ENCODE peak calls at places on chromosomes 4 and X, in six cellular contexts. One of them, this sample, is unnamed.

GRCh38 chr4:158913766-158914165 is 144.9 kb downstream of the FNIP2 start:
- DNase-seq in coronary artery: no peak
- DNase-seq in GM23248: peak; percentile 48
- DNase-seq in progenitor cell of endocrine pancreas: no peak
- DNase-seq in non-pigmented ciliary epithelial cell: no peak
- DNase-seq in occipital lobe: no peak
- DNase-seq in this sample: no peak

GRCh38 chrX:40165206-40165605 is 67.4 kb upstream of the BCOR start:
- DNase-seq in GM23248: no peak
- DNase-seq in coronary artery: no peak
- DNase-seq in non-pigmented ciliary epithelial cell: no peak
- DNase-seq in occipital lobe: no peak
- DNase-seq in progenitor cell of endocrine pancreas: no peak
- DNase-seq in this sample: no peak

GRCh38 chrX:54452920-54453319 is 12.7 kb downstream of the TSR2 start:
- DNase-seq in non-pigmented ciliary epithelial cell: no peak
- DNase-seq in progenitor cell of endocrine pancreas: no peak
- DNase-seq in GM23248: peak; percentile 43
- DNase-seq in occipital lobe: no peak
- DNase-seq in coronary artery: no peak
- DNase-seq in this sample: no peak

GRCh38 chr4:5143940-5144339 is 92.7 kb downstream of the STK32B start:
- DNase-seq in progenitor cell of endocrine pancreas: no peak
- DNase-seq in coronary artery: no peak
- DNase-seq in non-pigmented ciliary epithelial cell: no peak
- DNase-seq in occipital lobe: no peak
- DNase-seq in GM23248: no peak
- DNase-seq in this sample: no peak

GRCh38 chr4:116480486-116480990 is 604.8 kb downstream of the TRAM1L1 start:
- DNase-seq in occipital lobe: no peak
- DNase-seq in progenitor cell of endocrine pancreas: no peak
- DNase-seq in GM23248: no peak
- DNase-seq in coronary artery: no peak
- DNase-seq in non-pigmented ciliary epithelial cell: no peak
- DNase-seq in this sample: no peak

GRCh38 chr4:95541094-95541493 is 7.7 kb downstream of the UNC5C start:
- DNase-seq in progenitor cell of endocrine pancreas: no peak
- DNase-seq in occipital lobe: no peak
- DNase-seq in GM23248: no peak
- DNase-seq in coronary artery: no peak
- DNase-seq in non-pigmented ciliary epithelial cell: no peak
- DNase-seq in this sample: no peak

GRCh38 chr4:174111350-174111888 is 172.0 kb downstream of the FBXO8 start:
- DNase-seq in non-pigmented ciliary epithelial cell: no peak
- DNase-seq in progenitor cell of endocrine pancreas: no peak
- DNase-seq in GM23248: no peak
- DNase-seq in coronary artery: no peak
- DNase-seq in occipital lobe: no peak
- DNase-seq in this sample: no peak

GRCh38 chrX:19704117-19704516 is 183.3 kb downstream of the SH3KBP1 start:
- DNase-seq in progenitor cell of endocrine pancreas: no peak
- DNase-seq in occipital lobe: no peak
- DNase-seq in non-pigmented ciliary epithelial cell: no peak
- DNase-seq in GM23248: no peak
- DNase-seq in coronary artery: no peak
- DNase-seq in this sample: no peak

GRCh38 chrX:20547649-20548051 is 280.9 kb upstream of the RPS6KA3 start:
- DNase-seq in progenitor cell of endocrine pancreas: no peak
- DNase-seq in non-pigmented ciliary epithelial cell: peak; percentile 40
- DNase-seq in occipital lobe: peak; percentile 14
- DNase-seq in coronary artery: no peak
- DNase-seq in GM23248: peak; percentile 64
- DNase-seq in this sample: peak; percentile 35

GRCh38 chr4:99612281-99612680 is 37.7 kb downstream of the MTTP start:
- DNase-seq in GM23248: no peak
- DNase-seq in non-pigmented ciliary epithelial cell: no peak
- DNase-seq in occipital lobe: no peak
- DNase-seq in progenitor cell of endocrine pancreas: no peak
- DNase-seq in coronary artery: no peak
- DNase-seq in this sample: no peak

GRCh38 chr4:105936901-105937300 is 41.6 kb downstream of the NPNT start:
- DNase-seq in occipital lobe: no peak
- DNase-seq in coronary artery: no peak
- DNase-seq in progenitor cell of endocrine pancreas: no peak
- DNase-seq in GM23248: no peak
- DNase-seq in non-pigmented ciliary epithelial cell: no peak
- DNase-seq in this sample: no peak

GRCh38 chr4:128590773-128591172 is 218.7 kb upstream of the JADE1 start:
- DNase-seq in coronary artery: no peak
- DNase-seq in occipital lobe: no peak
- DNase-seq in non-pigmented ciliary epithelial cell: no peak
- DNase-seq in GM23248: no peak
- DNase-seq in progenitor cell of endocrine pancreas: no peak
- DNase-seq in this sample: no peak

GRCh38 chr4:94680131-94680862 is 77.5 kb upstream of the BMPR1B start:
- DNase-seq in coronary artery: no peak
- DNase-seq in GM23248: no peak
- DNase-seq in non-pigmented ciliary epithelial cell: no peak
- DNase-seq in progenitor cell of endocrine pancreas: no peak
- DNase-seq in occipital lobe: no peak
- DNase-seq in this sample: no peak

This sample was measured in astrocyte of the cerebellum.